ENCODE peak calls at places on chromosome 3, in four cellular contexts. Z is GM12865, Y is heart left ventricle, T is GM13977. W is an unnamed sample.

GRCh38 chr3:112407888-112408702 is 75.1 kb downstream of the CD200 start:
- DNase-seq in Z (peak), Y (no peak), T (peak), W (no peak)

GRCh38 chr3:168939651-168940238 is 723.8 kb downstream of the MECOM start:
- DNase-seq in Z (no peak), Y (no peak), T (no peak), W (no peak)

GRCh38 chr3:16124636-16125035 is 49.8 kb upstream of the GALNT15 start:
- DNase-seq in Z (no peak), Y (no peak), T (no peak), W (no peak)

GRCh38 chr3:134771962-134772361 is 23.1 kb upstream of the EPHB1 start:
- DNase-seq in Z (no peak), Y (no peak), T (no peak), W (no peak)

GRCh38 chr3:33428812-33429211 is 11.4 kb downstream of the UBP1 start:
- DNase-seq in Z (no peak), Y (no peak), T (no peak), W (no peak)

GRCh38 chr3:58487140-58487886 is 4.6 kb upstream of the KCTD6 start:
- DNase-seq in Z (no peak), Y (no peak), T (no peak), W (no peak)

GRCh38 chr3:109413049-109413448 is 75.7 kb upstream of the DPPA4 start:
- DNase-seq in Z (no peak), Y (no peak), T (no peak), W (no peak)

GRCh38 chr3:99131876-99132275 is 230.4 kb upstream of the DCBLD2 start:
- DNase-seq in Z (no peak), Y (no peak), T (no peak), W (no peak)

GRCh38 chr3:28077566-28077965 is 163.9 kb upstream of the CMC1 start:
- DNase-seq in Z (no peak), Y (no peak), T (no peak), W (peak)

GRCh38 chr3:85808750-85809149 is 850.0 kb downstream of the CADM2 start:
- DNase-seq in Z (no peak), Y (no peak), T (no peak), W (no peak)

GRCh38 chr3:150528359-150528797 is 17.9 kb downstream of the SERP1 start:
- DNase-seq in Z (peak), Y (no peak), T (peak), W (no peak)

GRCh38 chr3:192220915-192221314 is 506.4 kb downstream of the FGF12 start:
- DNase-seq in Z (no peak), Y (no peak), T (no peak), W (no peak)

GRCh38 chr3:174710622-174711021 is 148.5 kb upstream of the NAALADL2 start:
- DNase-seq in Z (no peak), Y (no peak), T (no peak), W (no peak)

GRCh38 chr3:195151866-195152526 is 119.0 kb downstream of the XXYLT1 start:
- DNase-seq in Z (no peak), Y (no peak), T (no peak), W (no peak)

GRCh38 chr3:45559560-45560118 is 34.9 kb upstream of the LIMD1 start:
- DNase-seq in Z (no peak), Y (no peak), T (no peak), W (no peak)

GRCh38 chr3:192883512-192883911 is 34.1 kb downstream of the MB21D2 start:
- DNase-seq in Z (no peak), Y (no peak), T (no peak), W (no peak)

GRCh38 chr3:165742351-165742750 is 94.9 kb downstream of the BCHE start:
- DNase-seq in Z (no peak), Y (no peak), T (no peak), W (no peak)

GRCh38 chr3:107810195-107811071 is 280.4 kb downstream of the CD47 start:
- DNase-seq in Z (no peak), Y (no peak), T (no peak), W (peak)

GRCh38 chr3:170410428-170411029 is 8.1 kb upstream of the CLDN11 start:
- DNase-seq in Z (peak), Y (no peak), T (no peak), W (no peak)

GRCh38 chr3:64349531-64349930 is 124.3 kb upstream of the PRICKLE2 start:
- DNase-seq in Z (peak), Y (no peak), T (no peak), W (no peak)

GRCh38 chr3:10707089-10707983 is 108.7 kb upstream of the SLC6A11 start:
- DNase-seq in Z (no peak), Y (no peak), T (peak), W (peak)

GRCh38 chr3:143726727-143727126 is 121.5 kb downstream of the SLC9A9 start:
- DNase-seq in Z (no peak), Y (no peak), T (no peak), W (no peak)

GRCh38 chr3:143016321-143016972 is 15.1 kb downstream of the U2SURP start:
- DNase-seq in Z (peak), Y (no peak), T (no peak), W (no peak)

GRCh38 chr3:63753567-63753966 is 65.5 kb upstream of the C3orf49 start:
- DNase-seq in Z (no peak), Y (no peak), T (no peak), W (peak)

GRCh38 chr3:120554727-120555660 is 41.1 kb upstream of the NDUFB4 start:
- DNase-seq in Z (no peak), Y (no peak), T (no peak), W (no peak)

GRCh38 chr3:77251136-77251535 is 211.2 kb downstream of the ROBO2 start:
- DNase-seq in Z (no peak), Y (no peak), T (no peak), W (no peak)

GRCh38 chr3:13021934-13022265 is 51.3 kb downstream of the IQSEC1 start:
- DNase-seq in Z (no peak), Y (no peak), T (no peak), W (no peak)

GRCh38 chr3:142029791-142030190 is 119.6 kb downstream of the TFDP2 start:
- DNase-seq in Z (no peak), Y (no peak), T (no peak), W (no peak)

GRCh38 chr3:52109556-52110380 is 44.5 kb downstream of the POC1A start:
- DNase-seq in Z (no peak), Y (peak), T (no peak), W (no peak)

GRCh38 chr3:96813820-96814580 is 394 bp upstream of the EPHA6 start:
- DNase-seq in Z (peak), Y (peak), T (peak), W (peak)

GRCh38 chr3:43892061-43892460 is 201.3 kb downstream of the ABHD5 start:
- DNase-seq in Z (no peak), Y (no peak), T (peak), W (no peak)
- TF ChIP-seq CTCF in Z (no peak), Y (no peak), T (no peak), W (no peak)

DNA sequence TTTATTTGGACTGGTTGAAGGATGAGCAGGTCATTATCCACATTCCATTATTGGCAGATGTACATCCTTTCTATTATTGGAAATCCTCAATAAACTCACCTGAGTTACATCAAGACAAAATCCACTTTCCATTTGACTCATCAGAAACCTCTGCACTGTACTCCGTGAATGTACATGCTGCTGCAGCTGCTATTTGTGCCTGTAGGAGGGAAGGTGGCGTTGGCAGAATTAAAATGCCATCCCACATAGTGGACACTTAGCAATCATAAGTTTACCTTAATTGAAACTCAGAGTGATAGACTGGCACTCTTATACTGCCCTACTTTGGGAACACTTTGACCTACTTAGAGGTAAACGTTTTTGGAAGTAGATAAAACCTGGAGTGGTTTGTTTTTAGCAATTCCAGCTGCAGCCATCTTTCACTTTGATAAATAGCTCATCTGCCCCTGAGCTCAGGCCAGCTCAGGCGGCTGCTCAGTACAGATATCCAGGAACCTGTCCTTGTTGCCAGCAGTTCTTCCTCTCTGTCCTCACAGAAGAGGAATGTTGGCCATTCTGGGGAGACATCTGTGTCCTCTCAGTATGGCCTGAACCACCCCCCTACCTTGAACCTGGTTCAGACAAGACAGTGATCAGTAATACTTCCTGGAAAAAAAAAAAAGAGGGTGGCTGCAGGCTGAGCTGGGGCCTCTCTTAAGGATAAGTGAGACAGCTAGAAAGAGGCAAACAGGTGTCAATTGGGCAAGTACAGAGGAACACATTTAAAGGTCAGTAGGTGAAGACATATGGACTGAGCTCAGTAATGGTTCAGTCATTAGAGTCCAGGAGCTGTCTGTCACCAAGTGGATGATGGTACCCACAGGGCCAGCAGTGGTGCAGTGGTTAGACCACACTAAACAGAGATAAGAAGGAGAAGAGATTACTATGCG is 153.4 kb upstream of the UMPS start:
- DNase-seq in Z (peak), Y (no peak), T (no peak), W (no peak)
- TF ChIP-seq CTCF in Z (peak), Y (no peak), T (no peak), W (no peak)

DNA sequence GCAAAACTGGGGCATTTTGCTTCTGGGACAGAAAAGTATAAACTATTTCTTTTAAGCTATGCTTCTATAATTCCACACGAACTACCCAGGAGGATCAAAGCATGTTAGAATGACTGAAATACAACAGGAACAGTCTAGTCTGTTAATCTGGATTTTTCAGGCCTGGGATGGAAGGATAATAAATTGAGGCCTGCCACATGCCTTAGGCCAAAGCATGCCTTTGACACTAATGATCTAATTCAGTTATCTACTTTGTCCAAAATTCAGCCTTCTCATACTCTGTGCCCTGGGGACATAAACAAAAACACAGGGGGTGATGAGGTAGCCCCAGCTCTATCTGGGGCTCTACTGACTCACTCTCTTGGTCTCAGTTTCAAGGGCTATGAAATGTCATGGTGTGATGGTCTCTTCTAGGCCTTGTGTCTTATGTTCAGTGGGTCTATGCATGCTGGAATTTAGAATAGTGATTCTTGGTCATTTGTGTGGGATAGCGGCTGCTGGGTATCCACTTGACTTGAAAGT is 32.5 kb downstream of the GAP43 start:
- DNase-seq in Z (no peak), Y (no peak), T (no peak), W (no peak)
- TF ChIP-seq CTCF in Z (no peak), Y (no peak), T (no peak), W (no peak)

DNA sequence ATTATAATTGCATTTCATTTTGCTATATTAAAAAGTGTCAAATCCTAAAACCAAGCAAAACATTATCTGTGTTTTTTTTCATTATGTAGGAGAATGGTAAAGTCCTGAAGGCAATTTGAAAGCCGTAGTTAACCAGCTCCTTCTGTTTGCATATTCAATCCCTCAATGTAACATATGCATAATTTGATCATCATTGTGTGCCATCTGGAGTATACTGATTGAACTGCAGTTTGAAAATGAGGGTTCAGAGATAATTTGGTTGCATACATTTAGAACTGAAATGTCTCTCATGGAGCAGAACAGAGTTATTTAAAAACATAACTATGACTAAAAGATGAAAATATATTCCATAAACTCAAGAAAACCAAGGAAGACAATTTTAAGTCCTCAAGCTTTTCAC is 518.6 kb downstream of the GBE1 start:
- DNase-seq in Z (peak), Y (no peak), T (no peak), W (no peak)
- TF ChIP-seq CTCF in Z (peak), Y (no peak), T (peak), W (no peak)